ENCODE peak calls at places on chromosome 13, in six cellular contexts. One of them, this sample, is unnamed.

GRCh38 chr13:101695870-101696516 is 243.5 kb downstream of the ITGBL1 start:
- ATAC-seq in K562: no peak
- ATAC-seq in HepG2: no peak
- ATAC-seq in GM12878: no peak
- ATAC-seq in A549: no peak
- ATAC-seq in upper lobe of left lung: peak; percentile 42
- ATAC-seq in this sample: peak; percentile 62

GRCh38 chr13:43528992-43529391 is 257.8 kb downstream of the ENOX1 start:
- ATAC-seq in A549: no peak
- ATAC-seq in HepG2: no peak
- ATAC-seq in K562: no peak
- ATAC-seq in GM12878: peak; percentile 69
- ATAC-seq in upper lobe of left lung: peak; percentile 65
- ATAC-seq in this sample: no peak

GRCh38 chr13:35723820-35724219 is 247.3 kb upstream of the MAB21L1 start:
- ATAC-seq in GM12878: no peak
- ATAC-seq in K562: no peak
- ATAC-seq in A549: no peak
- ATAC-seq in HepG2: peak; percentile 73
- ATAC-seq in upper lobe of left lung: peak; percentile 54
- ATAC-seq in this sample: peak; percentile 67

GRCh38 chr13:113093580-113094409 is 11.8 kb upstream of the F7 start:
- ATAC-seq in upper lobe of left lung: no peak
- ATAC-seq in A549: no peak
- ATAC-seq in HepG2: no peak
- ATAC-seq in K562: no peak
- ATAC-seq in GM12878: no peak
- ATAC-seq in this sample: no peak

GRCh38 chr13:35833031-35833430 is 298.2 kb downstream of the DCLK1 start:
- ATAC-seq in A549: no peak
- ATAC-seq in K562: no peak
- ATAC-seq in HepG2: no peak
- ATAC-seq in GM12878: no peak
- ATAC-seq in upper lobe of left lung: no peak
- ATAC-seq in this sample: no peak

GRCh38 chr13:114194853-114195252 is 15.8 kb downstream of the CFAP97D2 start:
- ATAC-seq in HepG2: no peak
- ATAC-seq in GM12878: no peak
- ATAC-seq in A549: no peak
- ATAC-seq in K562: no peak
- ATAC-seq in upper lobe of left lung: no peak
- ATAC-seq in this sample: no peak

GRCh38 chr13:50357136-50357535 is 341.9 kb downstream of the KCNRG start:
- ATAC-seq in GM12878: no peak
- ATAC-seq in K562: peak; percentile 18
- ATAC-seq in upper lobe of left lung: no peak
- ATAC-seq in HepG2: no peak
- ATAC-seq in A549: no peak
- ATAC-seq in this sample: no peak

GRCh38 chr13:21478881-21479808 is 20.0 kb upstream of the ZDHHC20 start:
- ATAC-seq in K562: peak; percentile 77
- ATAC-seq in A549: peak; percentile 73
- ATAC-seq in upper lobe of left lung: peak; percentile 86
- ATAC-seq in GM12878: peak; percentile 67
- ATAC-seq in HepG2: peak; percentile 69
- ATAC-seq in this sample: peak; percentile 74

GRCh38 chr13:112928958-112929777 is 39.8 kb upstream of the MCF2L start:
- ATAC-seq in K562: no peak
- ATAC-seq in HepG2: peak; percentile 88
- ATAC-seq in GM12878: no peak
- ATAC-seq in upper lobe of left lung: no peak
- ATAC-seq in A549: no peak
- ATAC-seq in this sample: no peak

DNA sequence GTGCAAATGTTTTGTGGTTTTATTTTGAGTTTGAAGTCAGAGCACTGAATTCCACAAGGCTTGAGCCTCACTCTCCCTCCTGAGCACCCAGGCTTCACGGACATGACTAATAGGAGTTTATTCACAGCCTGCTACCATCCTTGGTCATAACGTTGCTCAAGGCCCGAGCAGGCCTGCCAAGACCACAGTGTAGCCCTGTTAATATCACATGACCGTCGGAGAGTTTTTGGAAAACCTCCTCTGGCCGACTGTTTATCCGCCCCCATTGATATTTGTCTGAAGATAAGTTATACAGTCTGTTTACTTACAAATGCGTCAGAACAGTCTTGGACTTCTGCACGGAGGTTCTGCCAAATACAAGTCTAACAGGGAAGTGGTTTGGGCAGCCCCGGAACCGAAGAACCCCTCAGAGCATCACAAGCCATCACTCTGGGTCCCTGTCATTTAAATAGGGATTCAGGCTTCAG is 89.9 kb downstream of the COL4A2 start:
- ATAC-seq in K562: no peak
- ATAC-seq in GM12878: no peak
- ATAC-seq in upper lobe of left lung: peak; percentile 95
- ATAC-seq in HepG2: no peak
- ATAC-seq in A549: peak; percentile 98
- ATAC-seq in this sample: peak; percentile 94
- TF ChIP-seq EP300 in K562: no peak
- TF ChIP-seq EP300 in GM12878: no peak
- TF ChIP-seq EP300 in upper lobe of left lung: no peak
- TF ChIP-seq EP300 in HepG2: no peak
- TF ChIP-seq EP300 in A549: no peak
- TF ChIP-seq EP300 in this sample: peak; percentile 86

GRCh38 chr13:67125681-67126080 is 104.5 kb downstream of the PCDH9 start:
- ATAC-seq in HepG2: no peak
- ATAC-seq in A549: no peak
- ATAC-seq in K562: no peak
- ATAC-seq in upper lobe of left lung: no peak
- ATAC-seq in GM12878: no peak
- ATAC-seq in this sample: no peak

GRCh38 chr13:67130444-67130843 is 99.7 kb downstream of the PCDH9 start:
- ATAC-seq in A549: no peak
- ATAC-seq in GM12878: no peak
- ATAC-seq in K562: peak; percentile 77
- ATAC-seq in upper lobe of left lung: no peak
- ATAC-seq in HepG2: no peak
- ATAC-seq in this sample: no peak

GRCh38 chr13:67131393-67131792 is 98.7 kb downstream of the PCDH9 start:
- ATAC-seq in A549: no peak
- ATAC-seq in HepG2: no peak
- ATAC-seq in GM12878: no peak
- ATAC-seq in K562: no peak
- ATAC-seq in upper lobe of left lung: no peak
- ATAC-seq in this sample: no peak

GRCh38 chr13:67123165-67123564 is 107.0 kb downstream of the PCDH9 start:
- ATAC-seq in GM12878: no peak
- ATAC-seq in HepG2: no peak
- ATAC-seq in upper lobe of left lung: no peak
- ATAC-seq in K562: peak; percentile 42
- ATAC-seq in A549: no peak
- ATAC-seq in this sample: no peak

GRCh38 chr13:67128148-67128547 is 102.0 kb downstream of the PCDH9 start:
- ATAC-seq in A549: no peak
- ATAC-seq in K562: no peak
- ATAC-seq in HepG2: no peak
- ATAC-seq in upper lobe of left lung: no peak
- ATAC-seq in GM12878: no peak
- ATAC-seq in this sample: no peak
- TF ChIP-seq EP300 in A549: no peak
- TF ChIP-seq EP300 in K562: no peak
- TF ChIP-seq EP300 in HepG2: no peak
- TF ChIP-seq EP300 in upper lobe of left lung: no peak
- TF ChIP-seq EP300 in GM12878: no peak
- TF ChIP-seq EP300 in this sample: no peak

GRCh38 chr13:58024103-58024502 is 392.6 kb downstream of the PCDH17 start:
- ATAC-seq in GM12878: no peak
- ATAC-seq in HepG2: no peak
- ATAC-seq in upper lobe of left lung: no peak
- ATAC-seq in A549: no peak
- ATAC-seq in K562: no peak
- ATAC-seq in this sample: no peak

GRCh38 chr13:58018020-58018419 is 386.5 kb downstream of the PCDH17 start:
- ATAC-seq in GM12878: no peak
- ATAC-seq in A549: no peak
- ATAC-seq in HepG2: no peak
- ATAC-seq in upper lobe of left lung: no peak
- ATAC-seq in K562: no peak
- ATAC-seq in this sample: no peak

DNA sequence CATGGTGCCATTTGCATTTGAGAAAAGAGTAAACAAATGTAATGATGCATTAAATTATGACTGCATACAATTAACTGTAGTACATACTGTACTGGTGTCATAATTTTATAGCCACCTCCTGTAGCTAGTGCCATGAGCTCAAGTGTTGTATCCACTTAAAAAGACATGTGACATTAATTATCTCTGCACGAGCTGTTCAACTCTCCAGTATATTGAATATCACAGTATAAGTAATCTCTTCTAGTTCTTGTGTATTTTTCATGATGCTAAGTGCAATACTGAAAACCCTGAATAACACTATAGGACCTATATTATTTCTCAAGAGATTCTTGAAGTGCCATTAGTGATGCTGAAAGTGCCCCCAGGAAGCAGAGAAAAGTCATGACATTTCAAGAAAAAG is 387.3 kb downstream of the PCDH17 start:
- ATAC-seq in HepG2: no peak
- ATAC-seq in GM12878: no peak
- ATAC-seq in K562: no peak
- ATAC-seq in upper lobe of left lung: no peak
- ATAC-seq in A549: no peak
- ATAC-seq in this sample: no peak
- TF ChIP-seq EP300 in HepG2: no peak
- TF ChIP-seq EP300 in GM12878: no peak
- TF ChIP-seq EP300 in K562: no peak
- TF ChIP-seq EP300 in upper lobe of left lung: no peak
- TF ChIP-seq EP300 in A549: no peak
- TF ChIP-seq EP300 in this sample: no peak

DNA sequence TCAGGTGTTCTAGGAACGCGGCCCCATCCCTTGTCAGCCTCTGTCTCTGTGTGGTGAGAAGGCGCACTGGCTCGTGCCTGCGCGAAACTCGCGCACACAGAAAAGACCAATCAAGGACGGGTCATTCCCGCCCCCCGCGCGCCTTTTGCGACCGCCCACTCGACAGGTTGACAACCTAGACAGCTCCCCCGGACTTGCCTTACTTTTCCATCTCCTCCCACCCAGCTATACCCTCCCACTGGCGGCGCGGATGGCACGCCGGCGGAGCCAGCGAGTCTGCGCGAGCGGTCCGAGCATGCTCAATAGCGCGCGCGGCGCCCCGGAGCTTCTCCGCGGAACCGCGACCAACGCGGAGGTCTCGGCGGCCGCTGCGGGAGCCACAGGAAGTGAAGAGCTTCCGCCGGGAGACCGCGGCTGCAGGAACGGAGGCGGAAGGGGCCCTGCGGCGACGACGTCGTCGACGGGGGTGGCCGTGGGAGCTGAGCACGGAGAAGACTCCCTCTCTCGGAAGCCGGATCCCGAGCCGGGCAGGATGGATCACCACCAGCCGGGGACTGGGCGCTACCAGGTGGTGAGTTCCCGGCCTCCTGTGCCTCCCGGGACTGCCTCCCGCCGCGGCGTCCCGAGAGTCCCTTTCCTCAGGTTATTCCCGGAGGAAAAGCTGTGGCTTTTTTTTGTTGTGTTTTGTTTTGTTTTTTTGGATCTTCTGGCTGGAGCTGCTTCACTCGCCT is at the start of gene NDFIP2:
- ATAC-seq in upper lobe of left lung: peak; percentile 96
- ATAC-seq in K562: peak; percentile 93
- ATAC-seq in A549: peak; percentile 82
- ATAC-seq in GM12878: peak; percentile 89
- ATAC-seq in HepG2: peak; percentile 93
- ATAC-seq in this sample: peak; percentile 92
- TF ChIP-seq EP300 in upper lobe of left lung: no peak
- TF ChIP-seq EP300 in K562: no peak
- TF ChIP-seq EP300 in A549: no peak
- TF ChIP-seq EP300 in GM12878: peak; percentile 20
- TF ChIP-seq EP300 in HepG2: no peak
- TF ChIP-seq EP300 in this sample: no peak

This sample was measured in gastroesophageal sphincter.